ENCODE peak calls at places on chromosomes 2 and 18, in six cellular contexts. K is BJ, H is thoracic aorta, P is heart left ventricle, O is right atrium auricular region, I is Panc1. V is an unnamed sample. For H3K36me3, the result is how much of the 10 kb centered on the place peaks cover.

GRCh38 chr2:32750880-32751279 is 123.0 kb downstream of the TTC27 start:
- DNase-seq in K (no peak), H (no peak), O (no peak), I (no peak), P (no peak), V (no peak)

GRCh38 chr2:23803965-23804542 is 122.9 kb downstream of the ATAD2B start:
- DNase-seq in O (no peak), P (peak), H (no peak), K (no peak), I (no peak), V (no peak)

GRCh38 chr2:38277245-38278119 is 99.6 kb downstream of the ATL2 start:
- DNase-seq in O (no peak), K (no peak), I (no peak), H (no peak), P (no peak), V (no peak)

GRCh38 chr2:205267323-205267722 is 415.0 kb upstream of the NRP2 start:
- DNase-seq in I (no peak), H (no peak), O (no peak), P (no peak), K (no peak), V (no peak)

GRCh38 chr2:232333361-232334135 is 45.0 kb upstream of the ALPP start:
- DNase-seq in I (no peak), O (no peak), H (no peak), P (peak), K (no peak), V (peak)

GRCh38 chr2:6665093-6665721 is 200.5 kb downstream of the CMPK2 start:
- DNase-seq in I (no peak), O (no peak), P (no peak), H (no peak), K (no peak), V (no peak)

GRCh38 chr2:36618381-36618780 is 20.4 kb upstream of the FEZ2 start:
- DNase-seq in O (no peak), I (peak), K (no peak), H (no peak), P (no peak), V (no peak)

GRCh38 chr2:173119069-173119807 is 43.6 kb downstream of the MAP3K20 start:
- DNase-seq in I (no peak), H (no peak), K (no peak), O (no peak), P (peak), V (peak)

GRCh38 chr2:118048396-118048795 is 34.5 kb upstream of the CCDC93 start:
- DNase-seq in O (no peak), P (no peak), H (no peak), I (no peak), K (no peak), V (no peak)

GRCh38 chr2:118049140-118050128 is 35.6 kb upstream of the CCDC93 start:
- DNase-seq in K (no peak), I (no peak), P (no peak), O (no peak), H (no peak), V (no peak)

GRCh38 chr2:118050386-118050785 is 36.5 kb upstream of the CCDC93 start:
- DNase-seq in I (no peak), O (no peak), P (no peak), K (no peak), H (no peak), V (no peak)

GRCh38 chr2:118052474-118052873 is 35.8 kb upstream of the INSIG2 start:
- DNase-seq in P (no peak), H (no peak), O (no peak), K (no peak), I (no peak), V (no peak)

GRCh38 chr2:118051956-118052355 is 36.3 kb upstream of the INSIG2 start:
- DNase-seq in O (no peak), P (no peak), I (no peak), H (no peak), K (no peak), V (no peak)
- H3K4me3 ChIP-seq in O (no peak), P (no peak), I (no peak), H (no peak), K (no peak), V (no peak)

DNA sequence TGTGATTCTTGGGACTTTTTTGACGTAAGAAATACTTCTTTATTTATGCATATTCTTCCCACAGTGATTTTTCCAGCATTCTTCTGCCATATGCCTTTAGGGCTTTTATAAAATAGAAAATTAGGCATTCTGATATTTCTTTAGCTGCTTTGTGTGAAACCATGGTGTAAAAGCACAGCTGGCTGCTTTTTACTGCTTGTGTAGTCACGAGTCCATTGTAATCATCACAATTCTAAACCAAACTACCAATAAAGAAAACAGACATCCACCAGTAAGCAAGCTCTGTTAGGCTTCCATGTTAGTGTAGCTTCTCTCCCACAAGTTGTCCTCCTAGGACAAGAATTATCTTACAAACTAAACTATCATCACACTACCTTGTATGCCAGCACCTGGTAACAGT is 62.6 kb downstream of the EIF5B start:
- DNase-seq in O (no peak), P (no peak), K (no peak), I (no peak), H (no peak), V (no peak)
- H3K36me3 ChIP-seq in O (half or more), P (under half), K (under half), I (under half), H (half or more), V (half or more)

GRCh38 chr18:34114996-34115395 is 109.7 kb downstream of the NOL4 start:
- DNase-seq in H (no peak), P (no peak), I (no peak), K (no peak), O (no peak), V (no peak)

GRCh38 chr18:34115409-34116081 is 109.2 kb downstream of the NOL4 start:
- DNase-seq in K (no peak), O (no peak), P (no peak), H (no peak), I (no peak), V (no peak)

GRCh38 chr18:34120294-34120693 is 104.4 kb downstream of the NOL4 start:
- DNase-seq in I (no peak), K (no peak), H (no peak), O (no peak), P (no peak), V (no peak)

GRCh38 chr18:34121157-34121807 is 103.4 kb downstream of the NOL4 start:
- DNase-seq in I (no peak), K (no peak), P (no peak), O (no peak), H (no peak), V (no peak)

GRCh38 chr18:34117319-34117718 is 107.4 kb downstream of the NOL4 start:
- DNase-seq in I (no peak), H (no peak), O (no peak), K (no peak), P (no peak), V (no peak)
- TF ChIP-seq CTCF in I (no peak), H (no peak), O (no peak), K (no peak), P (no peak), V (no peak)

DNA sequence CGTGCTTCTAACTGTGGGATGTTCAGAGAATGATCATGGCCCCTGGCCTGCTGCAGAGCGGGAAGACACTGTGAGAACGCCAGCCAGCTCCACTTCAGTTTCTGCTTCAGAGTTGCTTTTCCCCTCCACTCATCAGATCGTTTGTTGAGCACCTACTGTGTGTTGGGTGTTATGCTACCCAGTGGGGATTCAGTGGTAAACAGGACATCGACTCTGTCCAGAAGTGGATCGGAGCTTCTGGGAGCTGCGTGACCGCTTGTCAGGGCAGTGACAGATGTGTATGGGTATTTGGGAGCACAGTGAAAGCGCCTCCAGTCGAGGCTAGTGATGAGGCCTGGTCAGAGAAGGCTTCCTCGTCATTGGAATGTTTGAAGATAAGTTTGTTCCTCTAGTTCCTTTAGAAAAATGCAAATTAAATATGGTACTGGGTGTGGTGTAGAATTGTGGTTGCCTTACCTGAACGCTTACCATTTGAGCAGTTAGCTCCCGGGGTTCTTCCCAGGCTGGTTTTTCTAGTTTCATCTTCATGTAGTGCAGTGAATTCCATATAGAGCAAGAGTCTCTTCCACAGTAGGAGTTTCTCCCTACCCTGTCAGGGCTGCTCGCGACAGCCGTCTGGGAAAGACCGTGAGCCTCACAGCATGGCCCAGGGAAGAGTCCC is 2.8 kb downstream of the RAB12 start:
- DNase-seq in H (no peak), K (no peak), O (no peak), P (no peak), I (no peak), V (no peak)
- H3K4me3 ChIP-seq in H (peak), K (no peak), O (no peak), P (no peak), I (no peak), V (no peak)

GRCh38 chr2:106144621-106145331 is 49.3 kb downstream of the UXS1 start:
- DNase-seq in P (no peak), K (no peak), H (no peak), O (no peak), I (no peak), V (no peak)
- H3K36me3 ChIP-seq in P (under half), K (under half), H (under half), O (under half), I (under half), V (under half)

GRCh38 chr18:10332452-10332851 is 122.0 kb upstream of the APCDD1 start:
- DNase-seq in I (no peak), H (no peak), K (no peak), P (no peak), O (no peak), V (no peak)

GRCh38 chr18:10330428-10330827 is 124.0 kb upstream of the APCDD1 start:
- DNase-seq in K (no peak), P (no peak), O (no peak), I (no peak), H (no peak), V (no peak)

DNA sequence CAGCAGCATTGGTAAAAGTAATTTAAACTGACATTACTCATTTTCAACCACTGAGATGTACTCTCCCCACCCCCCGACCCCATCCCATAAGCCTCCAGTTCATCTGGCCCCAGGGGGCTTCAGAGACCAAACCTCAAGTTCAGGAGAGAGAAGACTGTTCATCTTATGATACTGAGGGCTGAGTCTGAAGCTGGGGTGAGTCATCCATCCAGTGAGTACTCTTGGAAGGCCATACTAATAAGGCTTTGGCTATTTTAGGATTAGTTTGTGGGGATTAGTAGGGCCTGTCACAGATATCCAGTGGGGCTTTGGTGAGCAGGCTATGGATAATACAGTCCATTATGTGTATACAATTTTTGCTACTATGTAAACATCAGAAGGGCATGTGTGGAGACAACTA is 125.3 kb upstream of the APCDD1 start:
- DNase-seq in H (no peak), O (no peak), I (no peak), K (no peak), P (no peak), V (no peak)
- TF ChIP-seq CTCF in H (no peak), O (no peak), I (no peak), K (no peak), P (no peak), V (no peak)